ENCODE peak calls at places on chromosomes 7 and 10, in seven cellular contexts. V is H7; A is mucosa of gallbladder; S is stimulated activated naive CD4-positive, alpha-beta T cell treated with Interleukin-2 at 50 U/mL for 16 hours; Q is PC-3; F is AG10803; I is activated T-cell treated with anti-CD3 and anti-CD28 coated beads for 1 hour. J is an unnamed sample.

GRCh38 chr7:52143219-52143618 is 826.6 kb upstream of the COBL start:
- DNase-seq in V (no peak), A (no peak), S (no peak), Q (no peak), F (no peak), I (no peak), J (no peak)

GRCh38 chr10:53606951-53607350 is 834.4 kb upstream of the MBL2 start:
- DNase-seq in V (no peak), A (no peak), S (no peak), Q (peak), F (no peak), I (no peak), J (peak)

GRCh38 chr10:113273151-113273876 is 279.5 kb upstream of the HABP2 start:
- DNase-seq in V (peak), A (peak), S (no peak), Q (no peak), F (peak), I (no peak), J (peak)

GRCh38 chr10:49071221-49071761 is 44.0 kb downstream of the VSTM4 start:
- DNase-seq in V (no peak), A (peak), S (no peak), Q (no peak), F (peak), I (no peak), J (no peak)

GRCh38 chr10:69742928-69743602 is 58.6 kb upstream of the COL13A1 start:
- DNase-seq in V (peak), A (no peak), S (no peak), Q (peak), F (peak), I (no peak), J (peak)

GRCh38 chr10:120462018-120462682 is 5.1 kb downstream of the PLPP4 start:
- DNase-seq in V (no peak), A (no peak), S (no peak), Q (no peak), F (no peak), I (no peak), J (no peak)

GRCh38 chr10:112663181-112663879 is 216.3 kb downstream of the VTI1A start:
- DNase-seq in V (no peak), A (no peak), S (no peak), Q (peak), F (peak), I (no peak), J (peak)

GRCh38 chr10:132907901-132908620 is 34.3 kb downstream of the CFAP46 start:
- DNase-seq in V (no peak), A (no peak), S (no peak), Q (no peak), F (no peak), I (no peak), J (no peak)

GRCh38 chr7:18675579-18675978 is 180.0 kb downstream of the HDAC9 start:
- DNase-seq in V (no peak), A (no peak), S (no peak), Q (no peak), F (no peak), I (no peak), J (no peak)

GRCh38 chr10:6242089-6242488 is 39.4 kb downstream of the PFKFB3 start:
- DNase-seq in V (no peak), A (no peak), S (no peak), Q (no peak), F (no peak), I (no peak), J (peak)

GRCh38 chr7:414681-415560 is 104.7 kb downstream of the PDGFA start:
- DNase-seq in V (peak), A (no peak), S (no peak), Q (no peak), F (no peak), I (no peak), J (no peak)

GRCh38 chr10:24465124-24465874 is 256.4 kb downstream of the KIAA1217 start:
- DNase-seq in V (no peak), A (peak), S (no peak), Q (peak), F (peak), I (no peak), J (peak)

GRCh38 chr7:45661302-45661995 is 87.3 kb downstream of the ADCY1 start:
- DNase-seq in V (no peak), A (peak), S (no peak), Q (no peak), F (no peak), I (no peak), J (no peak)

GRCh38 chr10:96560970-96561887 is 25.6 kb downstream of the TM9SF3 start:
- DNase-seq in V (no peak), A (no peak), S (no peak), Q (peak), F (no peak), I (no peak), J (no peak)

GRCh38 chr7:91034459-91035368 is 229.5 kb upstream of the FZD1 start:
- DNase-seq in V (peak), A (peak), S (no peak), Q (peak), F (peak), I (no peak), J (peak)

GRCh38 chr7:77549103-77549870 is 12.2 kb downstream of the PTPN12 start:
- DNase-seq in V (no peak), A (no peak), S (no peak), Q (no peak), F (no peak), I (no peak), J (no peak)

GRCh38 chr10:30581779-30582380 is 47.7 kb downstream of the LYZL2 start:
- DNase-seq in V (peak), A (peak), S (no peak), Q (peak), F (peak), I (no peak), J (peak)

GRCh38 chr10:59006511-59007306 is 169.7 kb upstream of the PHYHIPL start:
- DNase-seq in V (no peak), A (peak), S (no peak), Q (peak), F (peak), I (no peak), J (peak)

GRCh38 chr7:37796134-37796775 is 52.1 kb upstream of the NME8 start:
- DNase-seq in V (no peak), A (no peak), S (no peak), Q (no peak), F (no peak), I (no peak), J (no peak)

GRCh38 chr10:86253171-86254072 is 113.2 kb downstream of the GRID1 start:
- DNase-seq in V (peak), A (no peak), S (no peak), Q (peak), F (no peak), I (no peak), J (no peak)

GRCh38 chr10:122164815-122165491 is 106.1 kb upstream of the BTBD16 start:
- DNase-seq in V (no peak), A (peak), S (no peak), Q (no peak), F (no peak), I (no peak), J (no peak)

GRCh38 chr10:109429956-109430760 is 493.2 kb downstream of the XPNPEP1 start:
- DNase-seq in V (no peak), A (no peak), S (no peak), Q (peak), F (peak), I (no peak), J (peak)

GRCh38 chr7:105304040-105304895 is 84.5 kb downstream of the SRPK2 start:
- DNase-seq in V (no peak), A (no peak), S (peak), Q (peak), F (peak), I (no peak), J (peak)

GRCh38 chr10:116039604-116040003 is 233.4 kb downstream of the GFRA1 start:
- DNase-seq in V (no peak), A (no peak), S (no peak), Q (no peak), F (no peak), I (no peak), J (no peak)

GRCh38 chr7:69790915-69791473 is 192.7 kb downstream of the AUTS2 start:
- DNase-seq in V (no peak), A (no peak), S (no peak), Q (no peak), F (no peak), I (no peak), J (no peak)

GRCh38 chr7:76364198-76364584 is 5.4 kb upstream of the YWHAG start:
- DNase-seq in V (no peak), A (no peak), S (no peak), Q (peak), F (peak), I (no peak), J (peak)

GRCh38 chr10:68096913-68097509 is 12.3 kb upstream of the MYPN start:
- DNase-seq in V (peak), A (peak), S (no peak), Q (peak), F (peak), I (no peak), J (peak)

GRCh38 chr7:74283858-74284447 is 5.3 kb upstream of the CLIP2 start:
- DNase-seq in V (no peak), A (no peak), S (no peak), Q (no peak), F (no peak), I (no peak), J (peak)

GRCh38 chr10:58225654-58226053 is 42.0 kb downstream of the IPMK start:
- DNase-seq in V (no peak), A (no peak), S (no peak), Q (no peak), F (no peak), I (no peak), J (no peak)